ENCODE peak calls at places on chromosomes 1 and 21, in seven cellular contexts. C is AG04450, J is choroid plexus epithelial cell, G is left ventricle myocardium inferior, R is WTC11, Z is ascending aorta, Y is NB4. E is an unnamed sample.

GRCh38 chr1:1014896-1015681 is 1.8 kb downstream of the ISG15 start:
- DNase-seq in Y (peak; percentile 61), R (peak; percentile 61), G (no peak), C (no peak), Z (no peak), J (no peak), E (no peak)

GRCh38 chr1:236692722-236693121 is 6.4 kb downstream of the ACTN2 start:
- DNase-seq in R (no peak), G (no peak), J (no peak), Z (no peak), C (no peak), Y (no peak), E (no peak)

GRCh38 chr1:12046749-12047119 is 16.4 kb upstream of the TNFRSF8 start:
- DNase-seq in C (no peak), R (no peak), Y (no peak), J (no peak), G (no peak), Z (no peak), E (no peak)

GRCh38 chr1:7554343-7555270 is 216.5 kb upstream of the VAMP3 start:
- DNase-seq in R (no peak), Z (no peak), G (no peak), J (peak; percentile 25), C (no peak), Y (no peak), E (no peak)

GRCh38 chr1:32902535-32902920 is 1.3 kb upstream of the TMEM54 start:
- DNase-seq in Y (no peak), J (no peak), Z (no peak), G (no peak), R (no peak), C (no peak), E (no peak)

GRCh38 chr1:87586501-87586900 is 257.8 kb downstream of the LMO4 start:
- DNase-seq in Y (no peak), G (no peak), R (no peak), C (no peak), Z (no peak), J (no peak), E (no peak)

GRCh38 chr1:20439282-20439681 is 46.7 kb downstream of the CAMK2N1 start:
- DNase-seq in Y (peak; percentile 35), J (peak; percentile 58), Z (no peak), C (no peak), R (peak; percentile 28), G (no peak), E (no peak)

GRCh38 chr1:17624540-17625256 is 85.2 kb downstream of the ARHGEF10L start:
- DNase-seq in C (no peak), G (peak; percentile 74), Y (no peak), R (no peak), J (peak; percentile 66), Z (peak; percentile 74), E (no peak)

GRCh38 chr1:159931101-159931816 is 6.0 kb upstream of the TAGLN2 start:
- DNase-seq in Y (no peak), Z (no peak), J (no peak), G (no peak), R (no peak), C (no peak), E (no peak)

GRCh38 chr1:156160000-156160743 is 6.8 kb downstream of the SEMA4A start:
- DNase-seq in J (no peak), Z (no peak), G (peak; percentile 49), Y (no peak), C (no peak), R (no peak), E (no peak)

GRCh38 chr1:44035726-44036408 is 4.6 kb upstream of the SLC6A9 start:
- DNase-seq in J (peak; percentile 30), Z (no peak), Y (peak; percentile 38), C (no peak), R (no peak), G (peak; percentile 30), E (no peak)

GRCh38 chr21:21366277-21366676 is 368.1 kb downstream of the NCAM2 start:
- DNase-seq in R (no peak), Y (no peak), G (no peak), Z (no peak), J (no peak), C (no peak), E (no peak)

GRCh38 chr1:196723325-196724185 is 51.1 kb upstream of the CFHR3 start:
- DNase-seq in C (no peak), Z (no peak), Y (peak; percentile 47), G (no peak), J (peak; percentile 75), R (peak; percentile 92), E (peak; percentile 1)

GRCh38 chr1:206826409-206826808 is 39.0 kb upstream of the IL20 start:
- DNase-seq in Y (no peak), J (no peak), Z (no peak), C (no peak), G (no peak), R (no peak), E (no peak)

GRCh38 chr1:230268371-230269170 is 157.6 kb downstream of the PGBD5 start:
- DNase-seq in Y (peak; percentile 43), C (peak; percentile 38), J (peak; percentile 87), R (no peak), G (no peak), Z (no peak), E (peak; percentile 41)

GRCh38 chr1:30816211-30817082 is 58.9 kb upstream of the LAPTM5 start:
- DNase-seq in J (peak; percentile 78), R (peak; percentile 91), Y (no peak), C (peak; percentile 45), G (peak; percentile 44), Z (no peak), E (peak; percentile 94)

GRCh38 chr1:33943978-33944377 is 80.1 kb downstream of the HMGB4 start:
- DNase-seq in Z (no peak), C (peak; percentile 72), J (peak; percentile 78), Y (no peak), G (no peak), R (no peak), E (peak; percentile 21)

GRCh38 chr1:58799080-58799479 is 15.2 kb upstream of the JUN start:
- DNase-seq in C (no peak), G (no peak), Z (no peak), Y (no peak), J (no peak), R (no peak), E (no peak)

GRCh38 chr1:185015598-185015997 is 29.8 kb upstream of the RNF2 start:
- DNase-seq in R (no peak), G (no peak), J (no peak), C (no peak), Z (no peak), Y (no peak), E (no peak)

GRCh38 chr1:185017338-185017737 is 28.0 kb upstream of the RNF2 start:
- DNase-seq in C (peak; percentile 61), Y (peak; percentile 93), G (no peak), J (peak; percentile 92), Z (no peak), R (no peak), E (peak; percentile 92)

GRCh38 chr1:185017966-185018365 is 27.4 kb upstream of the RNF2 start:
- DNase-seq in C (no peak), R (no peak), J (no peak), G (no peak), Y (peak; percentile 20), Z (no peak), E (no peak)

GRCh38 chr1:185016880-185017279 is 28.5 kb upstream of the RNF2 start:
- DNase-seq in Y (peak; percentile 10), Z (no peak), J (peak; percentile 6), R (no peak), G (no peak), C (no peak), E (no peak)
- TF ChIP-seq CTCF in Y (no peak), Z (no peak), J (no peak), R (no peak), G (no peak), C (no peak), E (no peak)

GRCh38 chr1:202210370-202210769 is 16.8 kb downstream of the LGR6 start:
- DNase-seq in Y (no peak), Z (no peak), C (no peak), J (peak; percentile 48), G (no peak), R (peak; percentile 50), E (no peak)
- TF ChIP-seq CTCF in Y (no peak), Z (peak; percentile 28), C (peak; percentile 18), J (peak; percentile 38), G (no peak), R (no peak), E (peak; percentile 39)

DNA sequence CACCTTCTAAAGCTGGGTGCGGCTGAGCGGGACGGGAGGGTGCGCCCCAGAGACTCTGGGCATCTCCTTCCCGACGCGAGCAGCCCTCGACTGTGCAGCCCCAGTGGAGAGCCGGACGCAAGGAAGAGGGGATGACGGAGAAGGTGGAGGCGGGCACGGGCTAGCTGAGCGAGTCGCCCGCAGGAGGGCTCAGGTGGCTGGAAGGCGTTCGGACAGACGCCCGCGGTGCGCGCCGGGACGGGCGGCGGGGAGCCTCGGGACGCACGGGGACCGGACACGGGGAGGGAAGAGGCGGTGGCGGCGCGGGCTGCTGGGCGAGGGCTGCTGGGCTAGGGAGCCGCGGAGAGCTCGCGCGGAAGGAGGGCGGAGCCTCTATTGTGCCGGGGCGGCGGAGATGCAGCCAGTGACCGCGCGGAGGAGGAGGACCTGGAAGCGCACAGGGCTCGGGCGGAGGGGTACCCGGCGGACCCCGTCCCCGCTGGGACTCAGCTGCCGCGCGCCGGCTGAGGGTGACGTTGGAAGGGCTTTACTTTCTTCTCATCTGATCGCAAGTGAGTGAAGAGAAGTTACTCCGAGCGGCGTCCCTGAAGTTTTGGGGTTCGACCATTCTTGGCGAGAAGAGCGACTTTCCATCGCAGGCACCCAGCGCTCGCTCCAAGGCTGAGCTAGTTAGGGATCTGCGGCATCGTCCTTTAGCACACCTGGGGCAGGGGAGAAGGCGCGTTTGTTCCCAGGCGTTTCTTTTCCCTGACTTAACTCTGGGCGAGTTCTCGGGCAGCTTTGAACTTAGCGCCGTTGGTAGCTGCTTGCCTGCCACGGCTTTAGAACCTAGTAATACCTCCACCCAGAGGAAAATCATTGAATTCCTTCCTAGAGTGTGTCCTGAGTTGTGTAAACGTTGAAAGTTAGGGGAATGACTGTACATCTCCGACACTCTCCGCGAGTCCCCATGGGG is at the start of gene OLFML2B:
- DNase-seq in G (peak; percentile 78), C (peak; percentile 37), J (peak; percentile 89), Z (no peak), R (peak; percentile 80), Y (peak; percentile 66), E (peak; percentile 79)
- TF ChIP-seq CTCF in G (peak; percentile 40), C (peak; percentile 54), J (peak; percentile 69), Z (peak; percentile 50), R (no peak), Y (no peak), E (peak; percentile 48)

GRCh38 chr21:36129219-36129618 is 5.7 kb upstream of the CBR3 start:
- DNase-seq in C (no peak), J (no peak), G (no peak), Y (peak; percentile 21), R (no peak), Z (no peak), E (no peak)

GRCh38 chr21:36126166-36126565 is 8.7 kb upstream of the CBR3 start:
- DNase-seq in Z (no peak), G (no peak), C (no peak), R (no peak), J (no peak), Y (no peak), E (no peak)

GRCh38 chr21:36126621-36127110 is 8.2 kb upstream of the CBR3 start:
- DNase-seq in R (no peak), Y (no peak), Z (no peak), G (no peak), C (no peak), J (no peak), E (no peak)

GRCh38 chr21:36127250-36127904 is 7.5 kb upstream of the CBR3 start:
- DNase-seq in R (no peak), Y (no peak), Z (no peak), C (no peak), J (no peak), G (no peak), E (no peak)

GRCh38 chr21:36127977-36128376 is 6.9 kb upstream of the CBR3 start:
- DNase-seq in Z (no peak), G (no peak), J (no peak), C (no peak), Y (no peak), R (no peak), E (no peak)
- TF ChIP-seq CTCF in Z (no peak), G (no peak), J (no peak), C (no peak), Y (no peak), R (no peak), E (no peak)

E was measured in kidney epithelial cell.